ENCODE peak calls at places on chromosomes 7 and 10, in nine cellular contexts. One of them, this sample, is unnamed.
A peak's percentile ranks its signal among the peaks of the same experiment; 100 is the strongest.

GRCh38 chr10:94133239-94133638 is 139.5 kb downstream of the PLCE1 start:
- ATAC-seq in activated CD8-positive, alpha-beta memory T cell treated with anti-CD3 and anti-CD28 coated beads, Interleukin-2, amount 10 ng/mL, durations not matched to agents 7 days and 5 days: no peak
- ATAC-seq in upper lobe of left lung: no peak
- ATAC-seq in HepG2: no peak
- ATAC-seq in A549: no peak
- ATAC-seq in GM12878: no peak
- ATAC-seq in activated CD8-positive, alpha-beta T cell treated with anti-CD3 and anti-CD28 coated beads, Interleukin-2, amount 10 ng/mL, durations not matched to agents 7 days and 5 days: no peak
- ATAC-seq in natural killer cell: no peak
- ATAC-seq in Panc1: no peak
- ATAC-seq in this sample: peak; percentile 74

GRCh38 chr10:47104786-47105385 is 193.7 kb downstream of the PTPN20 start:
- ATAC-seq in activated CD8-positive, alpha-beta T cell treated with anti-CD3 and anti-CD28 coated beads, Interleukin-2, amount 10 ng/mL, durations not matched to agents 7 days and 5 days: no peak
- ATAC-seq in Panc1: no peak
- ATAC-seq in upper lobe of left lung: peak; percentile 69
- ATAC-seq in activated CD8-positive, alpha-beta memory T cell treated with anti-CD3 and anti-CD28 coated beads, Interleukin-2, amount 10 ng/mL, durations not matched to agents 7 days and 5 days: peak; percentile 49
- ATAC-seq in GM12878: no peak
- ATAC-seq in natural killer cell: no peak
- ATAC-seq in HepG2: no peak
- ATAC-seq in A549: no peak
- ATAC-seq in this sample: no peak

GRCh38 chr7:112232212-112232978 is 25.9 kb downstream of the ZNF277 start:
- ATAC-seq in Panc1: no peak
- ATAC-seq in A549: no peak
- ATAC-seq in upper lobe of left lung: no peak
- ATAC-seq in HepG2: no peak
- ATAC-seq in activated CD8-positive, alpha-beta T cell treated with anti-CD3 and anti-CD28 coated beads, Interleukin-2, amount 10 ng/mL, durations not matched to agents 7 days and 5 days: no peak
- ATAC-seq in activated CD8-positive, alpha-beta memory T cell treated with anti-CD3 and anti-CD28 coated beads, Interleukin-2, amount 10 ng/mL, durations not matched to agents 7 days and 5 days: no peak
- ATAC-seq in GM12878: no peak
- ATAC-seq in natural killer cell: no peak
- ATAC-seq in this sample: no peak

GRCh38 chr7:43164757-43165156 is 52.3 kb downstream of the HECW1 start:
- ATAC-seq in natural killer cell: no peak
- ATAC-seq in activated CD8-positive, alpha-beta memory T cell treated with anti-CD3 and anti-CD28 coated beads, Interleukin-2, amount 10 ng/mL, durations not matched to agents 7 days and 5 days: no peak
- ATAC-seq in upper lobe of left lung: peak; percentile 34
- ATAC-seq in A549: peak; percentile 97
- ATAC-seq in activated CD8-positive, alpha-beta T cell treated with anti-CD3 and anti-CD28 coated beads, Interleukin-2, amount 10 ng/mL, durations not matched to agents 7 days and 5 days: no peak
- ATAC-seq in Panc1: peak; percentile 56
- ATAC-seq in GM12878: peak; percentile 99
- ATAC-seq in HepG2: no peak
- ATAC-seq in this sample: peak; percentile 85

GRCh38 chr7:84364708-84365107 is 170.1 kb upstream of the SEMA3A start:
- ATAC-seq in upper lobe of left lung: no peak
- ATAC-seq in GM12878: no peak
- ATAC-seq in natural killer cell: no peak
- ATAC-seq in A549: no peak
- ATAC-seq in activated CD8-positive, alpha-beta memory T cell treated with anti-CD3 and anti-CD28 coated beads, Interleukin-2, amount 10 ng/mL, durations not matched to agents 7 days and 5 days: no peak
- ATAC-seq in activated CD8-positive, alpha-beta T cell treated with anti-CD3 and anti-CD28 coated beads, Interleukin-2, amount 10 ng/mL, durations not matched to agents 7 days and 5 days: no peak
- ATAC-seq in Panc1: peak; percentile 48
- ATAC-seq in HepG2: no peak
- ATAC-seq in this sample: peak; percentile 64

GRCh38 chr7:158050441-158051371 is 536.9 kb downstream of the PTPRN2 start:
- ATAC-seq in HepG2: peak; percentile 31
- ATAC-seq in Panc1: peak; percentile 37
- ATAC-seq in upper lobe of left lung: peak; percentile 17
- ATAC-seq in A549: no peak
- ATAC-seq in natural killer cell: no peak
- ATAC-seq in activated CD8-positive, alpha-beta memory T cell treated with anti-CD3 and anti-CD28 coated beads, Interleukin-2, amount 10 ng/mL, durations not matched to agents 7 days and 5 days: no peak
- ATAC-seq in activated CD8-positive, alpha-beta T cell treated with anti-CD3 and anti-CD28 coated beads, Interleukin-2, amount 10 ng/mL, durations not matched to agents 7 days and 5 days: no peak
- ATAC-seq in GM12878: no peak
- ATAC-seq in this sample: no peak

GRCh38 chr7:28389504-28390385 is 22.6 kb upstream of the CREB5 start:
- ATAC-seq in activated CD8-positive, alpha-beta T cell treated with anti-CD3 and anti-CD28 coated beads, Interleukin-2, amount 10 ng/mL, durations not matched to agents 7 days and 5 days: no peak
- ATAC-seq in activated CD8-positive, alpha-beta memory T cell treated with anti-CD3 and anti-CD28 coated beads, Interleukin-2, amount 10 ng/mL, durations not matched to agents 7 days and 5 days: no peak
- ATAC-seq in GM12878: peak; percentile 64
- ATAC-seq in HepG2: no peak
- ATAC-seq in A549: peak; percentile 42
- ATAC-seq in upper lobe of left lung: no peak
- ATAC-seq in natural killer cell: no peak
- ATAC-seq in Panc1: peak; percentile 65
- ATAC-seq in this sample: peak; percentile 80

GRCh38 chr7:127819975-127820778 is 168.2 kb downstream of the SND1 start:
- ATAC-seq in natural killer cell: no peak
- ATAC-seq in GM12878: peak; percentile 86
- ATAC-seq in activated CD8-positive, alpha-beta memory T cell treated with anti-CD3 and anti-CD28 coated beads, Interleukin-2, amount 10 ng/mL, durations not matched to agents 7 days and 5 days: no peak
- ATAC-seq in HepG2: peak; percentile 75
- ATAC-seq in activated CD8-positive, alpha-beta T cell treated with anti-CD3 and anti-CD28 coated beads, Interleukin-2, amount 10 ng/mL, durations not matched to agents 7 days and 5 days: peak; percentile 27
- ATAC-seq in Panc1: no peak
- ATAC-seq in upper lobe of left lung: no peak
- ATAC-seq in A549: no peak
- ATAC-seq in this sample: peak; percentile 92

This sample was measured in SK-N-SH treated with all-trans-retinoic acid at 6 μM for 48 hours.